ENCODE peak calls at places on chromosomes 6 and 20, in nine cellular contexts. One of them, this sample, is unnamed.

GRCh38 chr6:44495036-44495901 is 107.8 kb downstream of the CDC5L start:
- DNase-seq in LNCaP clone FGC: no peak
- DNase-seq in stimulated activated CD4-positive, alpha-beta T cell treated with anti-CD3 and anti-CD28 coated beads, Interleukin-1b, Interleukin-23, amount 100 ng/mL, for 24 hours: no peak
- DNase-seq in dorsolateral prefrontal cortex: no peak
- DNase-seq in NCI-H446: no peak
- DNase-seq in AG04450: no peak
- DNase-seq in HFFc6: no peak
- DNase-seq in activated gamma-delta T cell treated with Interleukin-2 at 50 U/mL for 16 hours: no peak
- DNase-seq in body of pancreas: no peak
- DNase-seq in this sample: no peak

GRCh38 chr6:3176562-3177355 is 19.4 kb upstream of the TUBB2A start:
- DNase-seq in LNCaP clone FGC: no peak
- DNase-seq in stimulated activated CD4-positive, alpha-beta T cell treated with anti-CD3 and anti-CD28 coated beads, Interleukin-1b, Interleukin-23, amount 100 ng/mL, for 24 hours: no peak
- DNase-seq in dorsolateral prefrontal cortex: peak
- DNase-seq in NCI-H446: no peak
- DNase-seq in AG04450: peak
- DNase-seq in HFFc6: peak
- DNase-seq in activated gamma-delta T cell treated with Interleukin-2 at 50 U/mL for 16 hours: no peak
- DNase-seq in body of pancreas: no peak
- DNase-seq in this sample: peak

GRCh38 chr20:58636983-58637421 is 14.1 kb upstream of the STX16 start:
- DNase-seq in LNCaP clone FGC: no peak
- DNase-seq in stimulated activated CD4-positive, alpha-beta T cell treated with anti-CD3 and anti-CD28 coated beads, Interleukin-1b, Interleukin-23, amount 100 ng/mL, for 24 hours: no peak
- DNase-seq in dorsolateral prefrontal cortex: no peak
- DNase-seq in NCI-H446: no peak
- DNase-seq in AG04450: no peak
- DNase-seq in HFFc6: no peak
- DNase-seq in activated gamma-delta T cell treated with Interleukin-2 at 50 U/mL for 16 hours: no peak
- DNase-seq in body of pancreas: no peak
- DNase-seq in this sample: no peak

GRCh38 chr6:33073431-33073871 is at the start of gene HLA-DPA1:
- DNase-seq in LNCaP clone FGC: no peak
- DNase-seq in stimulated activated CD4-positive, alpha-beta T cell treated with anti-CD3 and anti-CD28 coated beads, Interleukin-1b, Interleukin-23, amount 100 ng/mL, for 24 hours: no peak
- DNase-seq in dorsolateral prefrontal cortex: no peak
- DNase-seq in NCI-H446: no peak
- DNase-seq in AG04450: no peak
- DNase-seq in HFFc6: peak
- DNase-seq in activated gamma-delta T cell treated with Interleukin-2 at 50 U/mL for 16 hours: peak
- DNase-seq in body of pancreas: no peak
- DNase-seq in this sample: no peak

GRCh38 chr20:45944151-45944964 is 9.9 kb downstream of the PCIF1 start:
- DNase-seq in LNCaP clone FGC: no peak
- DNase-seq in stimulated activated CD4-positive, alpha-beta T cell treated with anti-CD3 and anti-CD28 coated beads, Interleukin-1b, Interleukin-23, amount 100 ng/mL, for 24 hours: no peak
- DNase-seq in dorsolateral prefrontal cortex: no peak
- DNase-seq in NCI-H446: no peak
- DNase-seq in AG04450: no peak
- DNase-seq in HFFc6: no peak
- DNase-seq in activated gamma-delta T cell treated with Interleukin-2 at 50 U/mL for 16 hours: no peak
- DNase-seq in body of pancreas: no peak
- DNase-seq in this sample: peak

GRCh38 chr6:109513571-109514071 is 30.6 kb upstream of the ZBTB24 start:
- DNase-seq in LNCaP clone FGC: no peak
- DNase-seq in stimulated activated CD4-positive, alpha-beta T cell treated with anti-CD3 and anti-CD28 coated beads, Interleukin-1b, Interleukin-23, amount 100 ng/mL, for 24 hours: no peak
- DNase-seq in dorsolateral prefrontal cortex: no peak
- DNase-seq in NCI-H446: no peak
- DNase-seq in AG04450: no peak
- DNase-seq in HFFc6: peak
- DNase-seq in activated gamma-delta T cell treated with Interleukin-2 at 50 U/mL for 16 hours: no peak
- DNase-seq in body of pancreas: no peak
- DNase-seq in this sample: peak

GRCh38 chr6:7004581-7005297 is 103.0 kb upstream of the RREB1 start:
- DNase-seq in LNCaP clone FGC: no peak
- DNase-seq in stimulated activated CD4-positive, alpha-beta T cell treated with anti-CD3 and anti-CD28 coated beads, Interleukin-1b, Interleukin-23, amount 100 ng/mL, for 24 hours: no peak
- DNase-seq in dorsolateral prefrontal cortex: no peak
- DNase-seq in NCI-H446: no peak
- DNase-seq in AG04450: no peak
- DNase-seq in HFFc6: no peak
- DNase-seq in activated gamma-delta T cell treated with Interleukin-2 at 50 U/mL for 16 hours: no peak
- DNase-seq in body of pancreas: no peak
- DNase-seq in this sample: no peak

GRCh38 chr6:66226099-66226498 is 519.1 kb upstream of the EYS start:
- DNase-seq in LNCaP clone FGC: no peak
- DNase-seq in stimulated activated CD4-positive, alpha-beta T cell treated with anti-CD3 and anti-CD28 coated beads, Interleukin-1b, Interleukin-23, amount 100 ng/mL, for 24 hours: no peak
- DNase-seq in dorsolateral prefrontal cortex: no peak
- DNase-seq in NCI-H446: peak
- DNase-seq in AG04450: no peak
- DNase-seq in HFFc6: no peak
- DNase-seq in activated gamma-delta T cell treated with Interleukin-2 at 50 U/mL for 16 hours: no peak
- DNase-seq in body of pancreas: no peak
- DNase-seq in this sample: no peak

GRCh38 chr20:62114894-62115293 is 7.4 kb upstream of the LSM14B start:
- DNase-seq in LNCaP clone FGC: no peak
- DNase-seq in stimulated activated CD4-positive, alpha-beta T cell treated with anti-CD3 and anti-CD28 coated beads, Interleukin-1b, Interleukin-23, amount 100 ng/mL, for 24 hours: no peak
- DNase-seq in dorsolateral prefrontal cortex: no peak
- DNase-seq in NCI-H446: no peak
- DNase-seq in AG04450: no peak
- DNase-seq in HFFc6: no peak
- DNase-seq in activated gamma-delta T cell treated with Interleukin-2 at 50 U/mL for 16 hours: no peak
- DNase-seq in body of pancreas: no peak
- DNase-seq in this sample: no peak

GRCh38 chr6:148653138-148653776 is 93.6 kb upstream of the UST start:
- DNase-seq in LNCaP clone FGC: no peak
- DNase-seq in stimulated activated CD4-positive, alpha-beta T cell treated with anti-CD3 and anti-CD28 coated beads, Interleukin-1b, Interleukin-23, amount 100 ng/mL, for 24 hours: no peak
- DNase-seq in dorsolateral prefrontal cortex: no peak
- DNase-seq in NCI-H446: no peak
- DNase-seq in AG04450: no peak
- DNase-seq in HFFc6: no peak
- DNase-seq in activated gamma-delta T cell treated with Interleukin-2 at 50 U/mL for 16 hours: no peak
- DNase-seq in body of pancreas: no peak
- DNase-seq in this sample: no peak

GRCh38 chr6:18410412-18410811 is 23.3 kb downstream of the RNF144B start:
- DNase-seq in LNCaP clone FGC: no peak
- DNase-seq in stimulated activated CD4-positive, alpha-beta T cell treated with anti-CD3 and anti-CD28 coated beads, Interleukin-1b, Interleukin-23, amount 100 ng/mL, for 24 hours: no peak
- DNase-seq in dorsolateral prefrontal cortex: no peak
- DNase-seq in NCI-H446: no peak
- DNase-seq in AG04450: no peak
- DNase-seq in HFFc6: no peak
- DNase-seq in activated gamma-delta T cell treated with Interleukin-2 at 50 U/mL for 16 hours: no peak
- DNase-seq in body of pancreas: no peak
- DNase-seq in this sample: no peak

GRCh38 chr6:85756982-85757381 is 114.3 kb upstream of the SYNCRIP start:
- DNase-seq in LNCaP clone FGC: peak
- DNase-seq in stimulated activated CD4-positive, alpha-beta T cell treated with anti-CD3 and anti-CD28 coated beads, Interleukin-1b, Interleukin-23, amount 100 ng/mL, for 24 hours: no peak
- DNase-seq in dorsolateral prefrontal cortex: no peak
- DNase-seq in NCI-H446: no peak
- DNase-seq in AG04450: no peak
- DNase-seq in HFFc6: peak
- DNase-seq in activated gamma-delta T cell treated with Interleukin-2 at 50 U/mL for 16 hours: no peak
- DNase-seq in body of pancreas: no peak
- DNase-seq in this sample: no peak

GRCh38 chr6:160733045-160733646 is 31.1 kb downstream of the PLG start:
- DNase-seq in LNCaP clone FGC: peak
- DNase-seq in stimulated activated CD4-positive, alpha-beta T cell treated with anti-CD3 and anti-CD28 coated beads, Interleukin-1b, Interleukin-23, amount 100 ng/mL, for 24 hours: no peak
- DNase-seq in dorsolateral prefrontal cortex: peak
- DNase-seq in NCI-H446: peak
- DNase-seq in AG04450: no peak
- DNase-seq in HFFc6: peak
- DNase-seq in activated gamma-delta T cell treated with Interleukin-2 at 50 U/mL for 16 hours: no peak
- DNase-seq in body of pancreas: peak
- DNase-seq in this sample: peak

GRCh38 chr6:28393912-28394662 is 5.5 kb downstream of the ZSCAN12 start:
- DNase-seq in LNCaP clone FGC: no peak
- DNase-seq in stimulated activated CD4-positive, alpha-beta T cell treated with anti-CD3 and anti-CD28 coated beads, Interleukin-1b, Interleukin-23, amount 100 ng/mL, for 24 hours: no peak
- DNase-seq in dorsolateral prefrontal cortex: no peak
- DNase-seq in NCI-H446: no peak
- DNase-seq in AG04450: no peak
- DNase-seq in HFFc6: no peak
- DNase-seq in activated gamma-delta T cell treated with Interleukin-2 at 50 U/mL for 16 hours: no peak
- DNase-seq in body of pancreas: no peak
- DNase-seq in this sample: no peak

GRCh38 chr20:3980260-3981131 is 34.9 kb downstream of the RNF24 start:
- DNase-seq in LNCaP clone FGC: no peak
- DNase-seq in stimulated activated CD4-positive, alpha-beta T cell treated with anti-CD3 and anti-CD28 coated beads, Interleukin-1b, Interleukin-23, amount 100 ng/mL, for 24 hours: peak
- DNase-seq in dorsolateral prefrontal cortex: no peak
- DNase-seq in NCI-H446: no peak
- DNase-seq in AG04450: peak
- DNase-seq in HFFc6: peak
- DNase-seq in activated gamma-delta T cell treated with Interleukin-2 at 50 U/mL for 16 hours: no peak
- DNase-seq in body of pancreas: no peak
- DNase-seq in this sample: peak

GRCh38 chr20:51221791-51222408 is 199.0 kb upstream of the KCNG1 start:
- DNase-seq in LNCaP clone FGC: peak
- DNase-seq in stimulated activated CD4-positive, alpha-beta T cell treated with anti-CD3 and anti-CD28 coated beads, Interleukin-1b, Interleukin-23, amount 100 ng/mL, for 24 hours: no peak
- DNase-seq in dorsolateral prefrontal cortex: no peak
- DNase-seq in NCI-H446: no peak
- DNase-seq in AG04450: peak
- DNase-seq in HFFc6: no peak
- DNase-seq in activated gamma-delta T cell treated with Interleukin-2 at 50 U/mL for 16 hours: no peak
- DNase-seq in body of pancreas: no peak
- DNase-seq in this sample: no peak

GRCh38 chr6:2565499-2565898 is 185.2 kb downstream of the MYLK4 start:
- DNase-seq in LNCaP clone FGC: no peak
- DNase-seq in stimulated activated CD4-positive, alpha-beta T cell treated with anti-CD3 and anti-CD28 coated beads, Interleukin-1b, Interleukin-23, amount 100 ng/mL, for 24 hours: no peak
- DNase-seq in dorsolateral prefrontal cortex: no peak
- DNase-seq in NCI-H446: no peak
- DNase-seq in AG04450: no peak
- DNase-seq in HFFc6: no peak
- DNase-seq in activated gamma-delta T cell treated with Interleukin-2 at 50 U/mL for 16 hours: no peak
- DNase-seq in body of pancreas: no peak
- DNase-seq in this sample: no peak

GRCh38 chr20:41395669-41396664 is 29.3 kb upstream of the EMILIN3 start:
- DNase-seq in LNCaP clone FGC: no peak
- DNase-seq in stimulated activated CD4-positive, alpha-beta T cell treated with anti-CD3 and anti-CD28 coated beads, Interleukin-1b, Interleukin-23, amount 100 ng/mL, for 24 hours: no peak
- DNase-seq in dorsolateral prefrontal cortex: no peak
- DNase-seq in NCI-H446: no peak
- DNase-seq in AG04450: no peak
- DNase-seq in HFFc6: no peak
- DNase-seq in activated gamma-delta T cell treated with Interleukin-2 at 50 U/mL for 16 hours: no peak
- DNase-seq in body of pancreas: no peak
- DNase-seq in this sample: no peak

GRCh38 chr6:124960757-124961467 is 1.3 kb upstream of the RNF217 start:
- DNase-seq in LNCaP clone FGC: no peak
- DNase-seq in stimulated activated CD4-positive, alpha-beta T cell treated with anti-CD3 and anti-CD28 coated beads, Interleukin-1b, Interleukin-23, amount 100 ng/mL, for 24 hours: no peak
- DNase-seq in dorsolateral prefrontal cortex: no peak
- DNase-seq in NCI-H446: no peak
- DNase-seq in AG04450: no peak
- DNase-seq in HFFc6: no peak
- DNase-seq in activated gamma-delta T cell treated with Interleukin-2 at 50 U/mL for 16 hours: no peak
- DNase-seq in body of pancreas: no peak
- DNase-seq in this sample: no peak

GRCh38 chr6:168009331-168009730 is 11.9 kb downstream of the KIF25 start:
- DNase-seq in LNCaP clone FGC: no peak
- DNase-seq in stimulated activated CD4-positive, alpha-beta T cell treated with anti-CD3 and anti-CD28 coated beads, Interleukin-1b, Interleukin-23, amount 100 ng/mL, for 24 hours: no peak
- DNase-seq in dorsolateral prefrontal cortex: no peak
- DNase-seq in NCI-H446: no peak
- DNase-seq in AG04450: no peak
- DNase-seq in HFFc6: no peak
- DNase-seq in activated gamma-delta T cell treated with Interleukin-2 at 50 U/mL for 16 hours: no peak
- DNase-seq in body of pancreas: no peak
- DNase-seq in this sample: no peak

GRCh38 chr6:36616888-36617521 is 22.8 kb downstream of the SRSF3 start:
- DNase-seq in LNCaP clone FGC: peak
- DNase-seq in stimulated activated CD4-positive, alpha-beta T cell treated with anti-CD3 and anti-CD28 coated beads, Interleukin-1b, Interleukin-23, amount 100 ng/mL, for 24 hours: no peak
- DNase-seq in dorsolateral prefrontal cortex: peak
- DNase-seq in NCI-H446: peak
- DNase-seq in AG04450: no peak
- DNase-seq in HFFc6: peak
- DNase-seq in activated gamma-delta T cell treated with Interleukin-2 at 50 U/mL for 16 hours: no peak
- DNase-seq in body of pancreas: peak
- DNase-seq in this sample: peak

GRCh38 chr6:111980979-111981378 is 72.9 kb upstream of the CCN6 start:
- DNase-seq in LNCaP clone FGC: no peak
- DNase-seq in stimulated activated CD4-positive, alpha-beta T cell treated with anti-CD3 and anti-CD28 coated beads, Interleukin-1b, Interleukin-23, amount 100 ng/mL, for 24 hours: no peak
- DNase-seq in dorsolateral prefrontal cortex: no peak
- DNase-seq in NCI-H446: no peak
- DNase-seq in AG04450: no peak
- DNase-seq in HFFc6: no peak
- DNase-seq in activated gamma-delta T cell treated with Interleukin-2 at 50 U/mL for 16 hours: no peak
- DNase-seq in body of pancreas: no peak
- DNase-seq in this sample: no peak

GRCh38 chr6:112933947-112934346 is 586.8 kb downstream of the RFPL4B start:
- DNase-seq in LNCaP clone FGC: no peak
- DNase-seq in stimulated activated CD4-positive, alpha-beta T cell treated with anti-CD3 and anti-CD28 coated beads, Interleukin-1b, Interleukin-23, amount 100 ng/mL, for 24 hours: no peak
- DNase-seq in dorsolateral prefrontal cortex: no peak
- DNase-seq in NCI-H446: no peak
- DNase-seq in AG04450: no peak
- DNase-seq in HFFc6: no peak
- DNase-seq in activated gamma-delta T cell treated with Interleukin-2 at 50 U/mL for 16 hours: no peak
- DNase-seq in body of pancreas: no peak
- DNase-seq in this sample: no peak

GRCh38 chr6:116483616-116484015 is 22.4 kb downstream of the CALHM6 start:
- DNase-seq in LNCaP clone FGC: peak
- DNase-seq in stimulated activated CD4-positive, alpha-beta T cell treated with anti-CD3 and anti-CD28 coated beads, Interleukin-1b, Interleukin-23, amount 100 ng/mL, for 24 hours: no peak
- DNase-seq in dorsolateral prefrontal cortex: no peak
- DNase-seq in NCI-H446: no peak
- DNase-seq in AG04450: no peak
- DNase-seq in HFFc6: no peak
- DNase-seq in activated gamma-delta T cell treated with Interleukin-2 at 50 U/mL for 16 hours: no peak
- DNase-seq in body of pancreas: no peak
- DNase-seq in this sample: no peak

GRCh38 chr20:5316188-5317158 is at the start of gene PROKR2:
- DNase-seq in LNCaP clone FGC: no peak
- DNase-seq in stimulated activated CD4-positive, alpha-beta T cell treated with anti-CD3 and anti-CD28 coated beads, Interleukin-1b, Interleukin-23, amount 100 ng/mL, for 24 hours: peak
- DNase-seq in dorsolateral prefrontal cortex: no peak
- DNase-seq in NCI-H446: no peak
- DNase-seq in AG04450: no peak
- DNase-seq in HFFc6: no peak
- DNase-seq in activated gamma-delta T cell treated with Interleukin-2 at 50 U/mL for 16 hours: no peak
- DNase-seq in body of pancreas: no peak
- DNase-seq in this sample: no peak

GRCh38 chr6:52595000-52595795 is 18.3 kb upstream of the TRAM2 start:
- DNase-seq in LNCaP clone FGC: no peak
- DNase-seq in stimulated activated CD4-positive, alpha-beta T cell treated with anti-CD3 and anti-CD28 coated beads, Interleukin-1b, Interleukin-23, amount 100 ng/mL, for 24 hours: no peak
- DNase-seq in dorsolateral prefrontal cortex: no peak
- DNase-seq in NCI-H446: peak
- DNase-seq in AG04450: peak
- DNase-seq in HFFc6: peak
- DNase-seq in activated gamma-delta T cell treated with Interleukin-2 at 50 U/mL for 16 hours: no peak
- DNase-seq in body of pancreas: no peak
- DNase-seq in this sample: peak

GRCh38 chr6:76230711-76231110 is 158.2 kb upstream of the IMPG1 start:
- DNase-seq in LNCaP clone FGC: peak
- DNase-seq in stimulated activated CD4-positive, alpha-beta T cell treated with anti-CD3 and anti-CD28 coated beads, Interleukin-1b, Interleukin-23, amount 100 ng/mL, for 24 hours: no peak
- DNase-seq in dorsolateral prefrontal cortex: no peak
- DNase-seq in NCI-H446: no peak
- DNase-seq in AG04450: no peak
- DNase-seq in HFFc6: no peak
- DNase-seq in activated gamma-delta T cell treated with Interleukin-2 at 50 U/mL for 16 hours: no peak
- DNase-seq in body of pancreas: peak
- DNase-seq in this sample: no peak

GRCh38 chr6:35128496-35128895 is 12.6 kb downstream of the TCP11 start:
- DNase-seq in LNCaP clone FGC: no peak
- DNase-seq in stimulated activated CD4-positive, alpha-beta T cell treated with anti-CD3 and anti-CD28 coated beads, Interleukin-1b, Interleukin-23, amount 100 ng/mL, for 24 hours: no peak
- DNase-seq in dorsolateral prefrontal cortex: no peak
- DNase-seq in NCI-H446: no peak
- DNase-seq in AG04450: no peak
- DNase-seq in HFFc6: peak
- DNase-seq in activated gamma-delta T cell treated with Interleukin-2 at 50 U/mL for 16 hours: no peak
- DNase-seq in body of pancreas: no peak
- DNase-seq in this sample: no peak

GRCh38 chr6:166360243-166361079 is 18.1 kb upstream of the SFT2D1 start:
- DNase-seq in LNCaP clone FGC: no peak
- DNase-seq in stimulated activated CD4-positive, alpha-beta T cell treated with anti-CD3 and anti-CD28 coated beads, Interleukin-1b, Interleukin-23, amount 100 ng/mL, for 24 hours: no peak
- DNase-seq in dorsolateral prefrontal cortex: no peak
- DNase-seq in NCI-H446: no peak
- DNase-seq in AG04450: no peak
- DNase-seq in HFFc6: no peak
- DNase-seq in activated gamma-delta T cell treated with Interleukin-2 at 50 U/mL for 16 hours: no peak
- DNase-seq in body of pancreas: no peak
- DNase-seq in this sample: no peak

GRCh38 chr6:139153876-139154275 is 19.0 kb downstream of the HECA start:
- DNase-seq in LNCaP clone FGC: no peak
- DNase-seq in stimulated activated CD4-positive, alpha-beta T cell treated with anti-CD3 and anti-CD28 coated beads, Interleukin-1b, Interleukin-23, amount 100 ng/mL, for 24 hours: no peak
- DNase-seq in dorsolateral prefrontal cortex: no peak
- DNase-seq in NCI-H446: no peak
- DNase-seq in AG04450: peak
- DNase-seq in HFFc6: peak
- DNase-seq in activated gamma-delta T cell treated with Interleukin-2 at 50 U/mL for 16 hours: no peak
- DNase-seq in body of pancreas: no peak
- DNase-seq in this sample: no peak

GRCh38 chr20:6644818-6645620 is 122.5 kb upstream of the BMP2 start:
- DNase-seq in LNCaP clone FGC: no peak
- DNase-seq in stimulated activated CD4-positive, alpha-beta T cell treated with anti-CD3 and anti-CD28 coated beads, Interleukin-1b, Interleukin-23, amount 100 ng/mL, for 24 hours: no peak
- DNase-seq in dorsolateral prefrontal cortex: no peak
- DNase-seq in NCI-H446: no peak
- DNase-seq in AG04450: no peak
- DNase-seq in HFFc6: no peak
- DNase-seq in activated gamma-delta T cell treated with Interleukin-2 at 50 U/mL for 16 hours: no peak
- DNase-seq in body of pancreas: no peak
- DNase-seq in this sample: no peak

This sample was measured in RCC 7860.